ENCODE peak calls at places on chromosomes 5 and 9, in eight cellular contexts. I, Y, L, N, F, V, A and J are unnamed samples.

GRCh38 chr9:109108318-109108717 is 11.4 kb downstream of the TMEM245 start:
- DNase-seq in Y (no peak), I (no peak), V (no peak), A (peak), N (no peak), L (no peak), F (no peak), J (no peak)

GRCh38 chr5:122156724-122157325 is 27.5 kb downstream of the ZNF474 start:
- DNase-seq in Y (no peak), L (no peak), N (peak), F (peak), V (no peak), A (no peak), I (peak), J (no peak)

GRCh38 chr5:538271-538771 is 14.1 kb upstream of the SLC9A3 start:
- DNase-seq in V (no peak), A (no peak), F (no peak), Y (no peak), I (no peak), L (no peak), N (no peak), J (no peak)

GRCh38 chr5:137004279-137004678 is 494.8 kb downstream of the SPOCK1 start:
- DNase-seq in A (no peak), N (no peak), L (no peak), I (no peak), F (no peak), Y (no peak), V (no peak), J (no peak)

GRCh38 chr5:116002116-116002906 is 30.0 kb upstream of the ARL14EPL start:
- DNase-seq in V (no peak), N (no peak), A (no peak), I (no peak), Y (no peak), F (no peak), L (no peak), J (no peak)

GRCh38 chr9:4875559-4875958 is 82.8 kb downstream of the RCL1 start:
- DNase-seq in L (no peak), Y (no peak), I (no peak), V (no peak), A (no peak), F (no peak), N (no peak), J (no peak)

GRCh38 chr5:173791878-173792277 is 96.3 kb upstream of the CPEB4 start:
- DNase-seq in I (no peak), N (no peak), F (no peak), A (no peak), L (no peak), Y (no peak), V (no peak), J (no peak)

GRCh38 chr9:81557452-81557956 is 131.8 kb downstream of the TLE1 start:
- DNase-seq in F (no peak), Y (no peak), I (no peak), L (no peak), A (no peak), V (no peak), N (no peak), J (no peak)

GRCh38 chr9:129111762-129112151 is 542 bp downstream of the PTPA start:
- DNase-seq in A (no peak), N (peak), Y (peak), V (peak), F (peak), I (peak), L (no peak), J (no peak)

GRCh38 chr5:43642428-43642827 is 39.4 kb downstream of the NNT start:
- DNase-seq in N (no peak), I (no peak), A (no peak), L (no peak), V (no peak), F (no peak), Y (no peak), J (no peak)

GRCh38 chr9:72592501-72593403 is 71.3 kb downstream of the TMC1 start:
- DNase-seq in V (peak), I (peak), Y (no peak), N (peak), L (no peak), F (peak), A (peak), J (no peak)

GRCh38 chr5:108703313-108703712 is 44.4 kb upstream of the FER start:
- DNase-seq in F (no peak), A (no peak), N (no peak), I (no peak), V (no peak), Y (no peak), L (no peak), J (no peak)

GRCh38 chr9:36772449-36773370 is 200.0 kb downstream of the MELK start:
- DNase-seq in F (no peak), L (no peak), V (no peak), N (no peak), I (peak), Y (no peak), A (no peak), J (no peak)

GRCh38 chr9:19757745-19758144 is 31.1 kb downstream of the SLC24A2 start:
- DNase-seq in N (no peak), L (no peak), F (no peak), I (no peak), V (no peak), Y (no peak), A (no peak), J (no peak)

GRCh38 chr9:129813661-129814060 is 10.3 kb downstream of the TOR1A start:
- DNase-seq in Y (no peak), V (no peak), I (no peak), N (no peak), L (no peak), A (no peak), F (no peak), J (no peak)

GRCh38 chr9:113668057-113668456 is 204.5 kb downstream of the RGS3 start:
- DNase-seq in L (no peak), V (no peak), F (no peak), I (no peak), Y (no peak), A (no peak), N (no peak), J (no peak)

GRCh38 chr9:95017062-95017461 is 290.6 kb downstream of the AOPEP start:
- DNase-seq in N (no peak), V (no peak), Y (no peak), A (no peak), I (no peak), F (no peak), L (no peak), J (no peak)

GRCh38 chr5:39423331-39423751 is 1.4 kb downstream of the DAB2 start:
- DNase-seq in L (no peak), V (no peak), A (peak), I (no peak), F (no peak), Y (no peak), N (no peak), J (no peak)

GRCh38 chr9:10026585-10026984 is 586.2 kb downstream of the PTPRD start:
- DNase-seq in L (no peak), V (no peak), N (no peak), I (no peak), A (no peak), F (no peak), Y (no peak), J (no peak)

GRCh38 chr5:111017731-111018130 is 53.8 kb upstream of the TSLP start:
- DNase-seq in F (no peak), Y (no peak), N (no peak), A (no peak), I (no peak), V (no peak), L (no peak), J (no peak)

GRCh38 chr9:81082251-81082650 is 607.1 kb downstream of the TLE1 start:
- DNase-seq in I (no peak), F (no peak), N (no peak), Y (no peak), A (peak), V (no peak), L (no peak), J (no peak)

GRCh38 chr5:139660916-139661814 is 13.0 kb downstream of the CXXC5 start:
- DNase-seq in I (peak), N (no peak), Y (no peak), V (no peak), F (no peak), L (peak), A (peak), J (peak)

GRCh38 chr5:4942831-4943178 is 197.3 kb upstream of the ADAMTS16 start:
- DNase-seq in N (no peak), L (no peak), V (no peak), F (peak), I (no peak), Y (no peak), A (no peak), J (no peak)

GRCh38 chr9:120733190-120733589 is 18.9 kb upstream of the MEGF9 start:
- DNase-seq in L (no peak), I (peak), V (no peak), Y (no peak), F (no peak), A (peak), N (no peak), J (peak)

GRCh38 chr5:174410716-174411512 is 313.5 kb upstream of the MSX2 start:
- DNase-seq in L (no peak), V (no peak), Y (no peak), A (no peak), N (no peak), F (peak), I (no peak), J (no peak)

GRCh38 chr9:89277454-89277853 is 33.5 kb upstream of the CKS2 start:
- DNase-seq in N (peak), I (no peak), F (no peak), A (peak), L (no peak), Y (no peak), V (no peak), J (no peak)